ENCODE peak calls at places on chromosome 19, in nine cellular contexts. G is fibroblast of lung; E is activated CD8-positive, alpha-beta T cell treated with anti-CD3 and anti-CD28 coated beads for 36 hours; L is cardiac fibroblast; J is stomach; Z is mammary epithelial cell; Q is choroid plexus epithelial cell; Y is lower lobe of right lung; V is GM12865. I is an unnamed sample.

GRCh38 chr19:45040059-45040767 is 1.4 kb downstream of the CLASRP start:
- DNase-seq in Q (no peak), J (no peak), Z (no peak), V (no peak), E (no peak), L (no peak), Y (no peak), G (no peak), I (no peak)

GRCh38 chr19:47819841-47820244 is 1.9 kb upstream of the CRX start:
- DNase-seq in Q (no peak), J (no peak), L (no peak), V (peak), E (no peak), Z (no peak), Y (no peak), G (no peak), I (no peak)

GRCh38 chr19:15304140-15304705 is 28.1 kb downstream of the BRD4 start:
- DNase-seq in L (no peak), Q (no peak), Y (no peak), E (peak), J (no peak), G (no peak), Z (no peak), V (no peak), I (no peak)

GRCh38 chr19:58364127-58364526 is 1.6 kb upstream of the ZNF497 start:
- DNase-seq in V (peak), Z (no peak), G (no peak), Q (no peak), L (no peak), Y (no peak), E (no peak), J (no peak), I (no peak)

GRCh38 chr19:10269333-10270179 is 1.4 kb upstream of the ICAM1 start:
- DNase-seq in Q (peak), Z (peak), V (peak), E (peak), Y (peak), L (peak), J (peak), G (peak), I (peak)

GRCh38 chr19:56639217-56639616 is 3.7 kb upstream of the SMIM17 start:
- DNase-seq in J (no peak), E (no peak), G (peak), Q (peak), Y (no peak), V (peak), Z (no peak), L (peak), I (no peak)

GRCh38 chr19:8445488-8446001 is 770 bp downstream of the HNRNPM start:
- DNase-seq in E (peak), Y (peak), L (peak), Z (peak), J (peak), G (no peak), Q (peak), V (peak), I (peak)

GRCh38 chr19:58097783-58098681 is at the start of gene ZSCAN18:
- DNase-seq in Z (peak), Q (peak), E (peak), V (peak), G (peak), Y (peak), J (peak), L (peak), I (peak)

GRCh38 chr19:10226376-10227214 is 4.5 kb downstream of the S1PR2 start:
- DNase-seq in L (peak), Q (peak), Z (no peak), V (no peak), Y (peak), E (no peak), J (peak), G (peak), I (no peak)

GRCh38 chr19:48473161-48473966 is 4.2 kb downstream of the CYTH2 start:
- DNase-seq in J (no peak), Q (no peak), V (no peak), G (no peak), L (no peak), Y (no peak), E (no peak), Z (peak), I (no peak)

GRCh38 chr19:40754611-40755247 is 3.7 kb downstream of the SNRPA start:
- DNase-seq in L (no peak), E (peak), V (peak), Z (no peak), Y (no peak), Q (no peak), G (no peak), J (peak), I (no peak)

GRCh38 chr19:48321622-48322591 is 3.4 kb upstream of the EMP3 start:
- DNase-seq in E (peak), V (peak), G (peak), Z (peak), Y (peak), L (peak), J (peak), Q (peak), I (peak)

GRCh38 chr19:17296278-17296677 is 6.9 kb downstream of the ABHD8 start:
- DNase-seq in G (no peak), Q (peak), Y (no peak), Z (peak), L (no peak), J (no peak), V (no peak), E (peak), I (no peak)

GRCh38 chr19:40686882-40687524 is 3.4 kb downstream of the NUMBL start:
- DNase-seq in Z (no peak), Y (no peak), Q (no peak), L (no peak), G (no peak), V (no peak), E (no peak), J (no peak), I (no peak)

GRCh38 chr19:20325151-20325550 is 158.1 kb downstream of the ZNF486 start:
- DNase-seq in J (no peak), Q (no peak), Y (no peak), V (no peak), E (peak), Z (no peak), L (no peak), G (no peak), I (no peak)

GRCh38 chr19:19489804-19490204 is 25.5 kb downstream of the TSSK6 start:
- DNase-seq in V (no peak), J (peak), E (no peak), Y (no peak), Q (no peak), G (no peak), L (no peak), Z (no peak), I (no peak)

GRCh38 chr19:55082023-55082851 is 6.6 kb downstream of the EPS8L1 start:
- DNase-seq in Y (no peak), V (peak), J (no peak), Q (peak), L (peak), E (peak), G (peak), Z (no peak), I (peak)

GRCh38 chr19:41479757-41480191 is 36.8 kb downstream of the ERICH4 start:
- DNase-seq in E (no peak), V (peak), Y (no peak), Z (no peak), J (no peak), Q (no peak), G (no peak), L (peak), I (no peak)

DNA sequence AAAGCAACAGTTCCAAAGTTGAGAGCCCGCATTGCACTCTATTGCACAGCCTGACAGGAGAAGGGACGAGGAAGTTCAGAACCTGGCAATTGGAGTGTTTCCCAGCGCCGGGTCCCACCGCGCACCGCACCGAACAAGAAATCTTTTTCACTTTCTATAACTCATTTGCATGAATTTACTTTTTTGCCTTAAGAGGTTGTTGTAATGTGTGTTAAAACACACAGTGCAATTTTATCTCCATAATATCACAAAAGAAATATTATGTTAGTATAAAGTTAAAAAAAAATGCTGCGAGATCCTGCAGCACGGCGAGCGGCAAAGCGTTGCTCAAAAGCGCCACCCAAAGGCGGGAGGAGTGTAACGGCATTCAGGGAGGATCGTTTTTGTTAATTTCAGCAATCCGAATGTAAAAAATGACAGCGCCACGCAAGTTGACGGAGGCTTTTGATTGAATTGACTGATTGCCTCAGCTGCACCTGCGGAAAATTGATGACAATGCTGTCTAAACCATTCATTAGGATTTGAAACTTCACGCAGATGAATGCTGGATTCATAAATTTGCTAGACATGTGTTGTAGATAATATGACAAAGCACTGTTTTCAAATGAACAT is 303.6 kb upstream of the ZNF507 start:
- DNase-seq in V (no peak), G (peak), E (peak), L (peak), J (no peak), Z (peak), Q (peak), Y (no peak), I (no peak)
- TF ChIP-seq CTCF in V (no peak), G (peak), E (peak), L (peak), J (no peak), Z (peak), Q (peak), Y (peak), I (no peak)

GRCh38 chr19:13429563-13429962 is 76.7 kb downstream of the CACNA1A start:
- DNase-seq in Z (no peak), J (no peak), Q (no peak), L (no peak), E (no peak), G (no peak), Y (no peak), V (no peak), I (no peak)

GRCh38 chr19:13427273-13428051 is 78.8 kb downstream of the CACNA1A start:
- DNase-seq in E (no peak), Q (no peak), J (no peak), V (no peak), L (no peak), G (no peak), Z (no peak), Y (no peak), I (no peak)

GRCh38 chr19:13425151-13425550 is 81.1 kb downstream of the CACNA1A start:
- DNase-seq in E (no peak), Q (no peak), G (no peak), Y (no peak), Z (peak), L (no peak), J (no peak), V (no peak), I (no peak)

GRCh38 chr19:13430790-13431582 is 75.3 kb downstream of the CACNA1A start:
- DNase-seq in L (peak), G (peak), Q (peak), V (peak), Y (peak), J (peak), E (peak), Z (peak), I (peak)

GRCh38 chr19:13428352-13428751 is 77.9 kb downstream of the CACNA1A start:
- DNase-seq in E (peak), J (no peak), Q (peak), Y (no peak), Z (peak), L (peak), G (peak), V (peak), I (peak)
- TF ChIP-seq CTCF in E (peak), J (no peak), Q (peak), Y (peak), Z (peak), L (peak), G (peak), V (peak), I (peak)

GRCh38 chr19:6092329-6093286 is 17.7 kb downstream of the RFX2 start:
- DNase-seq in Z (peak), G (peak), V (peak), Y (peak), Q (peak), E (no peak), J (peak), L (peak), I (no peak)
- TF ChIP-seq CTCF in Z (no peak), G (no peak), V (no peak), Y (no peak), Q (no peak), E (no peak), J (peak), L (no peak), I (no peak)

GRCh38 chr19:21532904-21533303 is 27.5 kb downstream of the ZNF429 start:
- DNase-seq in E (no peak), L (no peak), V (no peak), Q (no peak), G (no peak), Y (no peak), J (no peak), Z (no peak), I (no peak)
- TF ChIP-seq CTCF in E (no peak), L (no peak), V (no peak), Q (no peak), G (no peak), Y (no peak), J (no peak), Z (no peak), I (no peak)

GRCh38 chr19:4122480-4122879 is 1.4 kb downstream of the MAP2K2 start:
- DNase-seq in Y (no peak), J (no peak), Q (no peak), L (no peak), G (no peak), E (no peak), V (no peak), Z (no peak), I (no peak)

GRCh38 chr19:4120933-4121612 is 2.8 kb downstream of the MAP2K2 start:
- DNase-seq in Z (no peak), V (no peak), J (no peak), Q (no peak), G (no peak), E (no peak), Y (no peak), L (no peak), I (no peak)

GRCh38 chr19:4124638-4125037 is 716 bp upstream of the MAP2K2 start:
- DNase-seq in E (no peak), Y (no peak), G (peak), J (no peak), Z (no peak), Q (no peak), V (no peak), L (no peak), I (no peak)

GRCh38 chr19:4121815-4122214 is 2.1 kb downstream of the MAP2K2 start:
- DNase-seq in G (no peak), J (no peak), L (no peak), Q (no peak), Y (no peak), V (no peak), E (no peak), Z (no peak), I (no peak)

DNA sequence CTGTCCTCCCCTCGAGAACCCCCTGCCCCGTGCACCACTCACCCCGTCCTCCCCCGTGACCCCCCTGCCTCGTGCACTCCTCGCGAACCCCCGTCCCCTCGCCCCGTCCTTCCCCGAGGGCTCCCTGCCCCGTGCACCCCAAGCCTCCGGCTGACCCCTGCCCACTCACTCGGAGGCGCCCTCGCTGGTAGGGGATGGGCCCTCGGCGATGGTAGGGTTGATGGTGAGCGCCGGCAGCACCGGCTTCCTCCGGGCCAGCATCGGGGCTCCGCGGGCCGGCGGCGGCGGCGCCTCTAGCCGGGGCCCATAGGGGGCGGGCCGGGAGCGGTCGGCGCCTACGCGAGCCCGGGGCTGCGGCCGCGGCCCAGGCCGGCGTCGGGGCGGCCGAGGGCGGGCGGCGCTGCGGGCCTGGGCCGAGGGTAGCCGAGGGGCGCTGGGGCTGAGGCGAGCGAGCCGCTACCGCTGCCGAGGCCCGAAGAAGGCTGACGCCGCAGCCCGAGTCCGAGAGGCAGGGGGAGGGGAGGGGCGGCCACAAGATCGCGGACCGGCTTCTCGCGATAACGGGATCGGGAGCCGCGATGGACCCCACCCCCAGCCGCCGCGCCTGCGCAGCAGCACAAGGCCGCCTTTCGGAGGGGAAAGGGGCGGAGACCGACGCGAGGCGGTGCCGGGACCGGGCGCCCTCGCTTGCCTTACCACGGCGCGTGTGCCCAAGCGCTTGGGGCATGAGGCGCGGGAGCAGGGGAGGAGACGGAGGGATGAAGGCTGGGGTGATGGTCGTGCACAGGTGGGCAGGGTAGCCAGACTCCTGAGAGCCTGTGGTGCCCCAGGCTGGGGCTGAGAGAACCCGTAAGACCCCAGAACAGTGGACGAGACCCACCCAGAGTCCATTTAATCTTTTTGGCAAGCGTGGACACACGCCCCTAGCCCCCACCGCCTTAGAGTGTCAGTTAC is at the start of gene MAP2K2:
- DNase-seq in Z (peak), J (peak), Y (peak), E (peak), G (peak), L (peak), Q (peak), V (peak), I (peak)
- TF ChIP-seq CTCF in Z (no peak), J (no peak), Y (no peak), E (no peak), G (no peak), L (no peak), Q (no peak), V (no peak), I (peak)

DNA sequence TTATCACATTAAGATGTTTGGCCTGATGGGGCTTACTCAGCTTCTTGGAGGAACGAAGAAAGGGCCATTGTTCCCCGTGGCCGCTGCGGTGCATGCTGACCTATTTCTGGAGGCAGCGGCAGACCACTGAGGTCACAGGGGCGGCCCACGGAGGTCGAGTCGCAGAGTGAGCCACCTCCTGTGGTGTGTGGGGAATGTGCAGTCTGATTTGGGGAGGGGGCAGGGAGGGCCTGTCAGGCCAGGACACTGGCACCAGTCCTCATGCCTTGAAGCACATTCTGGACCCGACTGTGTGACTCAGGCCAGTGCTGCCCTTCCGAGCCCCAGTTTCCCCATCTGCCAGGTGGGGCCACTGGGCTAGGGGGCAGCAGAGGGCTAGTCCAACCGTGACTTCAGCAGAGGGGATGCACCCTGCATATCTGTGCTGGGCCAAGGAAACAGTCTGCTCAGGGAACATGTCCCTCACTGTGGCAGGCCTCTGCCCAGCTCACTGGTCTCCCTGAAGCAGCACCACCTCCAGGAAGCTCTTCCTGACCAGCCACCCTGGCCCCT is 6.3 kb downstream of the SLC7A10 start:
- DNase-seq in L (peak), E (peak), Z (peak), Y (no peak), Q (peak), V (no peak), J (no peak), G (no peak), I (no peak)
- TF ChIP-seq CTCF in L (no peak), E (peak), Z (no peak), Y (no peak), Q (peak), V (peak), J (no peak), G (no peak), I (peak)

DNA sequence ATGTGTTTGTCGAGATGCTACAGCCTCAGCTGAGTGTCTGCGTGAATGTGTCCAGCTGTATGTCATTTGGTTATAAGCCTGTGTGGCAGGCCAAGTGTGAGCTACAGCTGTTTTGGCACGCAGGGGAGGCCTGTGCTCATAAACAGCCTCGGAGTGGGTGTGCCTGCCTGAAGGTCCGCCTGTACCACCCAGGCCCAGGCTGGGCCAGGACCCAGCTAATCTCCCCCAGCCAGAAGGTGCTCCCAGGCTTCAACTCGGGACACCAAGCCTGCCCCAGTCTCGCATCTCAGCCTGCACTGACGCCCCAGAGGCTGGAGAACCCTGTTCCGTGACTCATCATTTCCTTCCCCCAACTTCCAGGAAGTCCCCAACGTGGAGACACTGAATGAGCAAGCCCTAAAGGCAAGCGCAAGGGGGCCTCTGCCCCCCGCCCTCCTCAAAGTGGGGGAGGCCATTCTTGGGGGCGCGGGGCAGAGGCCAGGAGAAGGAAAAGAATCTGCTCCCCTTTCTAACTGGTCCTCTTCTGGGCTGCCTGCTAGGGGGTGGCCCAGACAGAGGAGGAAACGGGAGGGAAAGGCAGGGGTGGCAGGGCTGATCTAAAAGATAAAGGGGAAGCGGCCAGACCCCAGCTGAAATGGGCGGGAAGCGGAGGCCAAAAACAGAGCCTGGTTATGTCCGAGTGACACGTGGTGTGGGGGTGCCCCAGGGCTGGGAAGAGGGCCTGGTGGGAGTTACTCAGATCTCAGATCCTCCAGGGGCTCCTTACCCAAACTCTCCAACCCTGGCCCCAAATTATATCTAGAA is 2.0 kb downstream of the SLC1A5 start:
- DNase-seq in V (peak), J (peak), E (peak), Q (peak), Z (peak), L (peak), Y (peak), G (peak), I (peak)
- TF ChIP-seq CTCF in V (no peak), J (no peak), E (no peak), Q (no peak), Z (no peak), L (no peak), Y (no peak), G (no peak), I (no peak)

I was measured in GM13977.